ENCODE peak calls at places on chromosomes 3 and 15, in seven cellular contexts. T is right atrium auricular region; Y is tibial artery; K is ELF-1; V is NCI-H1417; R is NCI-H774; F is activated naive CD4-positive, alpha-beta T cell treated with anti-CD3 and anti-CD28 coated beads, Interleukin-2, amount 50 U/mL, for 72 hours. M is an unnamed sample.

GRCh38 chr3:52532517-52532837 is 1.2 kb downstream of the NT5DC2 start:
- DNase-seq in Y (peak), T (peak), R (no peak), F (no peak), V (peak), K (no peak), M (peak)

GRCh38 chr15:70714575-70714974 is 48.8 kb downstream of the UACA start:
- DNase-seq in K (no peak), V (peak), Y (no peak), F (no peak), T (no peak), R (no peak), M (no peak)

GRCh38 chr3:114370537-114371174 is 76.8 kb downstream of the TIGIT start:
- DNase-seq in V (no peak), R (no peak), K (peak), Y (no peak), F (no peak), T (no peak), M (peak)

GRCh38 chr15:77393471-77393840 is 26.4 kb downstream of the PEAK1 start:
- DNase-seq in K (no peak), R (no peak), Y (no peak), F (no peak), T (no peak), V (no peak), M (peak)

GRCh38 chr3:109563149-109563548 is 225.8 kb upstream of the DPPA4 start:
- DNase-seq in R (no peak), V (no peak), K (no peak), F (peak), Y (no peak), T (no peak), M (peak)

GRCh38 chr3:182959474-182960350 is 20.6 kb downstream of the DCUN1D1 start:
- DNase-seq in R (peak), K (peak), V (peak), F (no peak), T (no peak), Y (no peak), M (no peak)

GRCh38 chr3:108073712-108074431 is 17.0 kb downstream of the CD47 start:
- DNase-seq in R (no peak), T (no peak), Y (no peak), V (no peak), K (no peak), F (no peak), M (no peak)

GRCh38 chr3:188006726-188007393 is 147.1 kb upstream of the LPP start:
- DNase-seq in V (no peak), R (no peak), T (no peak), Y (peak), F (no peak), K (no peak), M (no peak)

GRCh38 chr15:50148362-50148963 is 29.4 kb upstream of the ATP8B4 start:
- DNase-seq in V (peak), K (peak), T (no peak), Y (no peak), F (no peak), R (no peak), M (peak)

GRCh38 chr3:196149922-196150321 is 61.3 kb downstream of the ZDHHC19 start:
- DNase-seq in V (no peak), Y (no peak), T (no peak), R (no peak), F (no peak), K (no peak), M (no peak)

GRCh38 chr3:157608006-157608405 is 104.8 kb upstream of the VEPH1 start:
- DNase-seq in Y (no peak), K (no peak), V (no peak), R (no peak), F (no peak), T (no peak), M (no peak)

GRCh38 chr3:57100046-57100695 is 39.7 kb downstream of the SPATA12 start:
- DNase-seq in K (peak), Y (peak), R (peak), F (peak), V (peak), T (peak), M (peak)

GRCh38 chr15:33801954-33802353 is 166.3 kb upstream of the CHRM5 start:
- DNase-seq in Y (no peak), F (no peak), R (no peak), K (no peak), T (no peak), V (no peak), M (no peak)

GRCh38 chr3:125593991-125594574 is 1.2 kb downstream of the OSBPL11 start:
- DNase-seq in R (no peak), T (no peak), F (no peak), V (peak), K (peak), Y (no peak), M (peak)

GRCh38 chr15:68230157-68231100 is 901 bp upstream of the CLN6 start:
- DNase-seq in Y (peak), V (no peak), K (peak), R (no peak), F (no peak), T (peak), M (no peak)

GRCh38 chr3:52481819-52482521 is 13.2 kb upstream of the STAB1 start:
- DNase-seq in T (no peak), Y (no peak), K (peak), F (peak), R (no peak), V (peak), M (peak)

GRCh38 chr15:58541410-58542087 is 109.8 kb downstream of the LIPC start:
- DNase-seq in R (no peak), V (no peak), F (no peak), K (no peak), Y (no peak), T (no peak), M (no peak)

M was measured in mesendoderm.